ENCODE peak calls at places on chromosome 14, in four cellular contexts. N is neural progenitor cell, I is fibroblast of lung, S is hepatocyte. Z is an unnamed sample.

GRCh38 chr14:57189070-57189469 is 79.6 kb downstream of the EXOC5 start:
- DNase-seq in N (peak; percentile 54), I (peak; percentile 40), S (peak; percentile 38), Z (peak; percentile 90)

GRCh38 chr14:56378474-56378873 is 201.1 kb upstream of the TMEM260 start:
- DNase-seq in N (no peak), I (peak; percentile 89), S (no peak), Z (no peak)

GRCh38 chr14:90827919-90828610 is 11.8 kb upstream of the TTC7B start:
- DNase-seq in N (peak; percentile 95), I (peak; percentile 77), S (peak; percentile 92), Z (peak; percentile 95)

GRCh38 chr14:68147331-68147730 is 327.8 kb downstream of the RAD51B start:
- DNase-seq in N (no peak), I (peak; percentile 57), S (no peak), Z (no peak)

GRCh38 chr14:55416866-55417265 is 5.2 kb upstream of the ATG14 start:
- DNase-seq in N (peak; percentile 66), I (no peak), S (peak; percentile 34), Z (peak; percentile 71)

GRCh38 chr14:99699861-99700260 is 15.8 kb downstream of the CYP46A1 start:
- DNase-seq in N (no peak), I (no peak), S (peak; percentile 1), Z (no peak)

GRCh38 chr14:31889297-31889696 is 187.8 kb upstream of the ARHGAP5 start:
- DNase-seq in N (no peak), I (no peak), S (no peak), Z (no peak)

GRCh38 chr14:38791862-38792261 is 311.2 kb downstream of the SEC23A start:
- DNase-seq in N (peak; percentile 76), I (no peak), S (no peak), Z (no peak)

GRCh38 chr14:54364555-54365415 is 32.0 kb upstream of the CDKN3 start:
- DNase-seq in N (no peak), I (peak; percentile 38), S (no peak), Z (peak; percentile 42)

GRCh38 chr14:75514673-75515630 is 7.3 kb upstream of the BATF start:
- DNase-seq in N (peak; percentile 20), I (peak; percentile 41), S (no peak), Z (no peak)

GRCh38 chr14:104694475-104694950 is 5.1 kb downstream of the INF2 start:
- DNase-seq in N (no peak), I (no peak), S (no peak), Z (no peak)

GRCh38 chr14:105853907-105854599 is 327.7 kb downstream of the TMEM121 start:
- DNase-seq in N (no peak), I (no peak), S (no peak), Z (no peak)

GRCh38 chr14:29310757-29311156 is 544.2 kb downstream of the FOXG1 start:
- DNase-seq in N (no peak), I (peak; percentile 66), S (no peak), Z (no peak)

GRCh38 chr14:64723691-64724577 is 19.7 kb downstream of the PLEKHG3 start:
- DNase-seq in N (peak; percentile 40), I (no peak), S (peak; percentile 77), Z (no peak)

GRCh38 chr14:70441641-70442040 is 10.3 kb upstream of the ADAM21 start:
- DNase-seq in N (no peak), I (no peak), S (no peak), Z (no peak)

GRCh38 chr14:40847496-40847895 is 759.2 kb upstream of the LRFN5 start:
- DNase-seq in N (no peak), I (no peak), S (no peak), Z (no peak)

GRCh38 chr14:94126800-94127199 is 2.6 kb downstream of the IFI27L2 start:
- DNase-seq in N (no peak), I (no peak), S (no peak), Z (no peak)

GRCh38 chr14:81625343-81625742 is 91.7 kb upstream of the SEL1L start:
- DNase-seq in N (peak; percentile 57), I (peak; percentile 2), S (peak; percentile 46), Z (peak; percentile 49)

GRCh38 chr14:99598774-99599173 is 5.2 kb downstream of the CCDC85C start:
- DNase-seq in N (peak; percentile 87), I (no peak), S (no peak), Z (no peak)

GRCh38 chr14:55641954-55642353 is 61.9 kb downstream of the KTN1 start:
- DNase-seq in N (no peak), I (no peak), S (no peak), Z (no peak)

GRCh38 chr14:57182760-57183503 is 85.8 kb downstream of the EXOC5 start:
- DNase-seq in N (peak; percentile 74), I (peak; percentile 10), S (peak; percentile 18), Z (peak; percentile 76)

GRCh38 chr14:20848955-20849570 is 42.1 kb upstream of the RNASE3 start:
- DNase-seq in N (peak; percentile 65), I (no peak), S (no peak), Z (no peak)

GRCh38 chr14:54685286-54685845 is 118.4 kb downstream of the SAMD4A start:
- DNase-seq in N (no peak), I (no peak), S (no peak), Z (no peak)

GRCh38 chr14:32055175-32055574 is 21.9 kb upstream of the ARHGAP5 start:
- DNase-seq in N (no peak), I (no peak), S (no peak), Z (no peak)

GRCh38 chr14:91249841-91250616 is 5.5 kb upstream of the GPR68 start:
- DNase-seq in N (peak; percentile 85), I (no peak), S (peak; percentile 36), Z (no peak)

GRCh38 chr14:70882771-70883492 is 24.3 kb upstream of the PCNX1 start:
- DNase-seq in N (no peak), I (peak; percentile 70), S (no peak), Z (peak; percentile 98)

GRCh38 chr14:23294734-23295561 is 7.7 kb downstream of the PPP1R3E start:
- DNase-seq in N (peak; percentile 85), I (peak; percentile 61), S (peak; percentile 76), Z (peak; percentile 81)

GRCh38 chr14:70893842-70894237 is 13.4 kb upstream of the PCNX1 start:
- DNase-seq in N (no peak), I (no peak), S (no peak), Z (no peak)

GRCh38 chr14:22977684-22978486 is 4.5 kb downstream of the AJUBA start:
- DNase-seq in N (peak; percentile 97), I (peak; percentile 68), S (peak; percentile 93), Z (no peak)

GRCh38 chr14:33812596-33812995 is 138.3 kb downstream of the EGLN3 start:
- DNase-seq in N (no peak), I (no peak), S (no peak), Z (no peak)

GRCh38 chr14:71415404-71415690 is 508.1 kb downstream of the PCNX1 start:
- DNase-seq in N (no peak), I (peak; percentile 84), S (no peak), Z (no peak)

GRCh38 chr14:104741803-104742251 is 11.1 kb upstream of the SIVA1 start:
- DNase-seq in N (no peak), I (no peak), S (no peak), Z (no peak)

DNA sequence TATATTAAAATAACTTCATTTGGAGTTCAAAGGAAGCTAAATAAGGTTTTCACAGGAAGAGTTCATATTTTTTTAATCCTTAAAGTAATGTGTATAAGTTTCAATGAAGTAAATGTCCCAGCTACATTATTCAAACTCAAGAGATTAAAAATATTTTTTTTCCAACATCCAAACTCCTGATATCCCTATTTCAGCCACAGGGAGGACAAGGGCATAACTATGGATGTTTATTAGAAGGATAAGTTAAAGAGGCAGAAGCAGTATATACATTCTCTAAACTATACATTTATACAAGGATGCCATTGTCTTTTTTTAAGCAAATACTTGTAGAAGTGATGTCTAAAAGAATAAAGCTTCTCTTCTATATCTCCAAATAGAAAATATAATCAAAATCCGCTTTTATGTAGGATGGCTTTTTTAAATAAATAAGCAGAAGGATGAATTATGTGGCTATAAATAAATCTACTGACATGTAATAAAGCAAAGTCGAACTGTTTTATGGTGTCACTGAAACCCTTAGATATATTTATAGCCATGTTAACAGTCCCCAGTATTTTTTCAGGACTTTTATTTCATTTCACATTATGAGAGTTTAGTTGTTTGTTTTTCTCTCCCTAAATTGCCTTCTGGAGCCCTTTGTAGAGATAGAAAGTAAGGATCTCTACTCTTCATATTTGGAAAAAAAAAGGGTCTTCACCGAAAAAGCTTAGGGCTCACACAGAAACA is 936.5 kb downstream of the DIO2 start:
- DNase-seq in N (no peak), I (peak; percentile 12), S (no peak), Z (no peak)
- TF ChIP-seq CTCF in N (no peak), I (peak; percentile 47), S (peak; percentile 26), Z (no peak)

DNA sequence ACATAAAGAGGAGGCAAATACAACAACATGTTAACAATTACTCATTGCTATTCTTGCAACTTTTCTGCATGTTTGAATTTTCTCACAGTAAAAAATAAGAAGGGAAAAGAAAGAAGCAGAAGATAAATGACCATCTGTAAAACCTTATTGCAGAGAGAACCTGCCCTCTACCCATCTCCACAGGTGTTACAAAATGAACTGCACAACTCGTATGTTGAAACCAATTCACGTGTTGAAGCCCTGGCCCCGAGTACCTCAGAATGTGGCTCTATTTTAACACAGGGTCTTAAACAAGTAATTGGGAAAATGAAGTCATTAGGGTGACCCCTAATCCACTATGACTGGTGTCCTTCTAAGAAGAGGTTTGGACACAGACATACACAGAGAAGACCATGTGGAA is 39.5 kb downstream of the FOXN3 start:
- DNase-seq in N (no peak), I (no peak), S (no peak), Z (no peak)
- H3K9me3 ChIP-seq in N (no peaks in the 10 kb centered on the region), I (no peaks in the 10 kb centered on the region), S (no peaks in the 10 kb centered on the region), Z (no peaks in the 10 kb centered on the region)

GRCh38 chr14:106875503-106875902 is 1349.1 kb downstream of the TMEM121 start:
- DNase-seq in N (no peak), I (no peak), S (no peak), Z (peak; percentile 47)

GRCh38 chr14:106876711-106877110 is 1350.3 kb downstream of the TMEM121 start:
- DNase-seq in N (no peak), I (no peak), S (no peak), Z (no peak)

GRCh38 chr14:106877527-106877926 is 1351.1 kb downstream of the TMEM121 start:
- DNase-seq in N (no peak), I (no peak), S (no peak), Z (no peak)

GRCh38 chr14:106883218-106883692 is 1356.9 kb downstream of the TMEM121 start:
- DNase-seq in N (no peak), I (no peak), S (no peak), Z (peak; percentile 53)

DNA sequence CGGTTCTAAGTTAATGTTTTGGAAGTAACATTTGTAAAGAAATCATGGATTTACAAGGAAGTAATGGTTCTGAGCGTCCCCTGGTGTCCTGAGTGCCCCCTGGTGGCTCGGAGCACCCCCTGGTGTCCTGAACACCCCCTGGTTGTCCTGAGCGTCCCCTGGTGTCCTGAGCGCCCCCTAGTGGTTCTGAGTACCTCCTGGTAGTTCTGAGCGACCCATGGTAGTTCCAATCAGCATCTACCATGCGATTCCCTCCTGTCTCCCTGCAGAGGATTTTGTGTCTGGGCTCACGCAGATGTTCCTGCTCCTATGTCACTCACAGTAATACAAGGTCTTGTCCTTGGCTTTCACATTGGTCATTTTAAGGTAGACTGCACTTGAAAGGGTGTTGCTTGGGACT is 1352.9 kb downstream of the TMEM121 start:
- DNase-seq in N (no peak), I (no peak), S (no peak), Z (peak; percentile 63)
- TF ChIP-seq CTCF in N (peak; percentile 9), I (no peak), S (no peak), Z (peak; percentile 69)

DNA sequence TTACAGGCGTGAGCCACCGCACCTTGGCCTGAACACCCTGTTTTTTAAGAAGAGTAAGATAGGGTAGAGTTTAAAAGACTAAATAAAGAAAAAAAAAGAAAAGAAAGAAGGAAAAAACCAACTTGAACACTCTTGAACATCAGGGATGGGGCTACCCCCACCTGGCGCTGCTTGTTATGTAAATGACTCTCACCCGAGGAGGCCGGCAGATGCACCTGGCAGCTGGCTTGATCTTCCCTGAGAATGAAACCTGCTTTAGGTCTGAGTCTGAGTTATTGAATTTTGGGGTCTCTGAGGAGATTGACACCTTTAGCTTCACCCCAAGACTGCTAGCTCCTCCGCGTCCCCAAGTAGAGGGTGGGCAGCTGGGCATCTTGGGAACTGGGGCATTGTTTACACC is 15.5 kb upstream of the MEG3 start:
- DNase-seq in N (no peak), I (no peak), S (no peak), Z (no peak)
- H3K9me3 ChIP-seq in N (peaks cover 39% of the 10 kb centered on the region), I (no peaks in the 10 kb centered on the region), S (no peaks in the 10 kb centered on the region), Z (peaks cover 15% of the 10 kb centered on the region)

Z was measured in A673.